ENCODE peak calls at places on chromosome 21, in seven cellular contexts. W is IMR-90, T is fibroblast of lung, D is upper lobe of right lung, B is astrocyte, N is left lung, Z is neural progenitor cell. E is an unnamed sample. For H3K36me3, the result is how much of the 10 kb centered on the place peaks cover.

GRCh38 chr21:45102391-45102932 is 28.1 kb downstream of the ADARB1 start:
- DNase-seq in N (no peak), T (peak), Z (no peak), D (no peak), W (no peak), B (no peak), E (no peak)

GRCh38 chr21:29645666-29646553 is 293.9 kb downstream of the GRIK1 start:
- DNase-seq in W (no peak), N (no peak), T (peak), Z (no peak), D (no peak), B (peak), E (no peak)

GRCh38 chr21:28688381-28688780 is 304.3 kb downstream of the LTN1 start:
- DNase-seq in B (no peak), W (no peak), T (no peak), N (no peak), Z (no peak), D (no peak), E (no peak)

GRCh38 chr21:38996355-38996754 is 186.9 kb downstream of the PSMG1 start:
- DNase-seq in T (no peak), W (no peak), D (no peak), B (no peak), N (no peak), Z (no peak), E (no peak)

GRCh38 chr21:33558777-33559421 is 16.1 kb downstream of the SON start:
- DNase-seq in Z (no peak), N (no peak), T (no peak), W (peak), D (no peak), B (no peak), E (no peak)

GRCh38 chr21:34509151-34509550 is 2.9 kb downstream of the KCNE1 start:
- DNase-seq in Z (no peak), N (peak), D (no peak), T (no peak), B (no peak), W (no peak), E (no peak)

GRCh38 chr21:14321042-14321441 is 61.9 kb downstream of the HSPA13 start:
- DNase-seq in T (no peak), Z (no peak), N (no peak), B (no peak), D (no peak), W (peak), E (no peak)

GRCh38 chr21:28632718-28633408 is 359.8 kb downstream of the LTN1 start:
- DNase-seq in N (no peak), Z (peak), B (peak), D (no peak), W (peak), T (peak), E (no peak)

GRCh38 chr21:14993072-14993471 is 71.7 kb downstream of the NRIP1 start:
- DNase-seq in T (no peak), N (no peak), D (no peak), W (peak), Z (no peak), B (no peak), E (no peak)

GRCh38 chr21:38725196-38726157 is 80.3 kb upstream of the ETS2 start:
- DNase-seq in B (no peak), W (no peak), Z (no peak), N (no peak), T (no peak), D (no peak), E (no peak)

GRCh38 chr21:34598931-34599400 is 15.9 kb downstream of the RCAN1 start:
- DNase-seq in W (peak), T (peak), B (peak), D (no peak), Z (no peak), N (no peak), E (no peak)

GRCh38 chr21:29133796-29134195 is 3.4 kb downstream of the MAP3K7CL start:
- DNase-seq in B (peak), Z (peak), T (peak), N (no peak), D (no peak), W (no peak), E (no peak)

DNA sequence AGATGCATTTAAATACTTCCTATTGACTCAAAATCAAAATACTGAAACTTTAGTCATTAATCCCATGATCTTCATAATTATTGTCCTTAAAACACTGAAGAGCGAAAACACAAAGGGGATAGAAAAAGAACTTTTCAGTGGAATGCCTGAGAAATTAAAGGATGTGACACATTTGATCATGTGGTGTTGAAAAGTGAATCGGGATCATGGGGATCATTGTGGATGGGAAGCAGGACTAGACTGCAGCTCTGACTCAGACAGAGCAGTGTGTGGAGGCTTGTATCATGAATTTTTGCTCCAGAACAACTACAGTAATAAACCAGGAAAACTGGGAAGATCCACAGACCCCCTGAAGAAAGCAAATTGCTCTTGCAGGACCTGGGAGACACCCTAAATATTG is 161.1 kb upstream of the CXADR start:
- DNase-seq in N (no peak), Z (no peak), T (no peak), W (no peak), D (no peak), B (no peak), E (no peak)
- TF ChIP-seq CTCF in N (no peak), Z (no peak), T (no peak), W (no peak), D (no peak), B (no peak), E (no peak)

GRCh38 chr21:46219591-46220239 is 8.9 kb downstream of the LSS start:
- DNase-seq in T (no peak), Z (no peak), D (peak), B (no peak), N (peak), W (no peak), E (no peak)
- H3K36me3 ChIP-seq in T (under half), Z (under half), D (half or more), B (under half), N (half or more), W (under half), E (under half)

GRCh38 chr21:36709868-36710728 is 11.2 kb downstream of the SIM2 start:
- DNase-seq in N (no peak), W (no peak), Z (peak), D (peak), T (no peak), B (no peak), E (no peak)
- H3K4me3 ChIP-seq in N (no peak), W (no peak), Z (peak), D (no peak), T (no peak), B (no peak), E (no peak)

DNA sequence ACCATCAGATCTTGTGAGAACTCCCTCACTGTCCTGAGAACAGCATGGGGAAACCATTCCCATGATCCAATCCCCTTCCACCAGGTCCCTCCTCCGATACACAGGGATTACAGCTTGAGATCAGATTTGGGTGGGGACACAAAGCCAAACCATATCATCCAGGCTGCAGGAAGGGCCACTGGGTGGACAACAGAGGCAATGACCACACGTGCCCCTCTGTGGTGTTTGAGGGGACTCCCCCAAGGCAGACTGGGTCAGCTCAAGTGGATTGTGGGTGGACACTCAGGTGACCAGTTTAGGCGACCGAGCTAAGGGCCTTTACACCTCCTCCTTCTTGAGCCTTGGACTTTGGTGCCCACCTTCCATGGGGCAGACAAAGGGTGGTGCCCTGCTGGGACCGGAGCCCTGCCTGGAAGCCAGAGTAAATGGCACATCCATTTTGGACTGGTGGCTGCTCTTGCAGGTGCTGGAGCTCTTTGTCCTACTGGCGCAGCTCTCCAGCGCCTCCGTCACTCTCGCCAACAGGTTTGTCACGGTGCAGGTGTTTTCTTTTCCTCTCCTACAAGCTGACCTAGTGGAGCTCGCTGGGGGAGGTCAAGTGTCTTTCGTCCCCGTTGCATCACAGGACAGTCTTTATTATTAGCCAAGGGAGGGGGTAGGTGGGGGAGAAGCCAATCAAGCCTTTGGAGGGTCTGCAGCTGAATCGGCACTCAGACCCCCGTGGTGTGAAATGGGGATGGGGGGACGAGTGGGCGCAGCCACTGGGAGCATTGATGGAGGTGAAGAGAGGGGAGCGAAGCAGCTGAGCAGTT is 37.6 kb downstream of the CRYAA start:
- DNase-seq in T (no peak), W (no peak), B (no peak), N (no peak), D (peak), Z (no peak), E (no peak)
- TF ChIP-seq CTCF in T (no peak), W (no peak), B (no peak), N (no peak), D (no peak), Z (no peak), E (no peak)

GRCh38 chr21:41808094-41808493 is 41.2 kb upstream of the RIPK4 start:
- DNase-seq in T (no peak), D (no peak), Z (no peak), N (no peak), B (no peak), W (no peak), E (no peak)

GRCh38 chr21:41805643-41806042 is 38.8 kb upstream of the RIPK4 start:
- DNase-seq in B (no peak), W (no peak), N (no peak), Z (no peak), T (no peak), D (no peak), E (no peak)

GRCh38 chr21:41808846-41809245 is 42.0 kb upstream of the RIPK4 start:
- DNase-seq in Z (no peak), D (no peak), T (no peak), B (no peak), W (no peak), N (no peak), E (no peak)

GRCh38 chr21:41805038-41805437 is 38.2 kb upstream of the RIPK4 start:
- DNase-seq in Z (no peak), D (no peak), B (no peak), T (no peak), W (no peak), N (no peak), E (no peak)

GRCh38 chr21:41806773-41807172 is 39.9 kb upstream of the RIPK4 start:
- DNase-seq in N (no peak), W (no peak), D (no peak), Z (no peak), B (no peak), T (no peak), E (no peak)
- H3K36me3 ChIP-seq in N (half or more), W (under half), D (under half), Z (under half), B (under half), T (under half), E (under half)

GRCh38 chr21:42525228-42525604 is 11.6 kb downstream of the SLC37A1 start:
- DNase-seq in W (peak), B (no peak), T (no peak), N (no peak), Z (peak), D (no peak), E (no peak)

GRCh38 chr21:42525676-42526378 is 12.2 kb downstream of the SLC37A1 start:
- DNase-seq in N (no peak), W (no peak), T (no peak), Z (no peak), B (no peak), D (no peak), E (no peak)

GRCh38 chr21:42527127-42527488 is 13.5 kb downstream of the SLC37A1 start:
- DNase-seq in N (peak), T (no peak), W (no peak), Z (no peak), B (no peak), D (no peak), E (no peak)

GRCh38 chr21:42526379-42526727 is 12.7 kb downstream of the SLC37A1 start:
- DNase-seq in W (no peak), T (no peak), Z (no peak), B (no peak), D (peak), N (no peak), E (no peak)

GRCh38 chr21:42527489-42528158 is 14.0 kb downstream of the SLC37A1 start:
- DNase-seq in T (no peak), D (no peak), W (no peak), Z (no peak), N (no peak), B (no peak), E (no peak)
- H3K4me3 ChIP-seq in T (no peak), D (peak), W (no peak), Z (no peak), N (no peak), B (no peak), E (no peak)

GRCh38 chr21:43269461-43269860 is 100.7 kb downstream of the CRYAA start:
- DNase-seq in B (no peak), W (no peak), Z (peak), N (no peak), D (peak), T (no peak), E (no peak)
- TF ChIP-seq CTCF in B (no peak), W (peak), Z (peak), N (no peak), D (peak), T (peak), E (peak)

E was measured in kidney epithelial cell.